ENCODE peak calls at places on chromosomes 12 and 14, in nine cellular contexts. L, Q, C, N, Z, V, I, X and J are unnamed samples. For H3K4me1, the result is how much of the 10 kb centered on the place peaks cover.

GRCh38 chr14:103819503-103820307 is 27.7 kb downstream of the PPP1R13B start:
- DNase-seq in L (no peak), Q (peak), C (peak), N (no peak), Z (no peak), V (no peak), I (no peak), X (no peak), J (no peak)

GRCh38 chr14:26730929-26731618 is 133.2 kb upstream of the NOVA1 start:
- DNase-seq in L (no peak), Q (no peak), C (no peak), N (peak), Z (no peak), V (no peak), I (peak), X (peak), J (no peak)

GRCh38 chr14:25371053-25371452 is 321.1 kb upstream of the STXBP6 start:
- DNase-seq in L (no peak), Q (no peak), C (no peak), N (peak), Z (no peak), V (no peak), I (no peak), X (no peak), J (no peak)

GRCh38 chr14:100583245-100583644 is 4.0 kb downstream of the BEGAIN start:
- DNase-seq in L (no peak), Q (no peak), C (no peak), N (no peak), Z (no peak), V (no peak), I (no peak), X (no peak), J (no peak)

GRCh38 chr12:6699989-6700645 is 498 bp downstream of the PIANP start:
- DNase-seq in L (peak), Q (no peak), C (no peak), N (no peak), Z (no peak), V (no peak), I (no peak), X (no peak), J (no peak)

GRCh38 chr12:79233341-79233761 is 368.8 kb downstream of the SYT1 start:
- DNase-seq in L (no peak), Q (no peak), C (no peak), N (no peak), Z (no peak), V (no peak), I (no peak), X (no peak), J (no peak)

GRCh38 chr12:130454296-130454695 is 116.6 kb downstream of the PIWIL1 start:
- DNase-seq in L (peak), Q (no peak), C (no peak), N (no peak), Z (no peak), V (no peak), I (no peak), X (no peak), J (no peak)

GRCh38 chr12:63508543-63508942 is 159.8 kb downstream of the DPY19L2 start:
- DNase-seq in L (no peak), Q (no peak), C (no peak), N (no peak), Z (no peak), V (no peak), I (no peak), X (no peak), J (no peak)

GRCh38 chr14:65255583-65256443 is 153.5 kb upstream of the MAX start:
- DNase-seq in L (peak), Q (peak), C (peak), N (peak), Z (peak), V (no peak), I (no peak), X (no peak), J (no peak)

GRCh38 chr14:68684466-68685418 is 108.1 kb downstream of the ZFP36L1 start:
- DNase-seq in L (no peak), Q (no peak), C (no peak), N (no peak), Z (no peak), V (no peak), I (no peak), X (no peak), J (no peak)

GRCh38 chr14:68680541-68681051 is 112.3 kb downstream of the ZFP36L1 start:
- DNase-seq in L (no peak), Q (no peak), C (no peak), N (no peak), Z (no peak), V (no peak), I (peak), X (no peak), J (no peak)

GRCh38 chr14:68683326-68683725 is 109.5 kb downstream of the ZFP36L1 start:
- DNase-seq in L (no peak), Q (no peak), C (no peak), N (peak), Z (no peak), V (no peak), I (peak), X (no peak), J (no peak)

GRCh38 chr14:68681256-68681655 is 111.6 kb downstream of the ZFP36L1 start:
- DNase-seq in L (no peak), Q (no peak), C (no peak), N (no peak), Z (no peak), V (no peak), I (no peak), X (no peak), J (no peak)

GRCh38 chr14:68682166-68683103 is 110.4 kb downstream of the ZFP36L1 start:
- DNase-seq in L (no peak), Q (no peak), C (peak), N (peak), Z (no peak), V (no peak), I (peak), X (no peak), J (no peak)
- H3K4me1 ChIP-seq in L (under half), Q (half or more), C (half or more), N (half or more), Z (half or more), V (half or more), I (under half), X (under half), J (half or more)

DNA sequence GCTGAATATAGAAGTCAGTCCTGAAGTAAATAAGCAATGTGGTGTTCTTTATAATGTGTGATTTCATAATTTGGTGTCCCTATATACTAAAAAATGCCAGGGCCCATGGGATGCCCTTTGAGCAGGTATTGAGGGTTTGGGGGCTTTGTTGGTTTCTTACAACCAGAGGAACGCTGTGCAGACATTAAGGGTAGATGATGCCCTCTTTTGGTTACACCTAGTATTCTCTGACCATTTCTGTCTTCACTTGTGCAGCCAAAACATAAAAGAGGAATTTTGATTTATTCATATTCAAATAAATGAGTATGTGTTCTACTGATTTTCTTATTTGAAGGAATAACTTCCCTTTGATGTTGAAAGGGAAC is 3.0 kb downstream of the LGR5 start:
- DNase-seq in L (no peak), Q (no peak), C (no peak), N (no peak), Z (no peak), V (no peak), I (no peak), X (no peak), J (no peak)
- H3K4me1 ChIP-seq in L (under half), Q (under half), C (half or more), N (under half), Z (under half), V (under half), I (under half), X (under half), J (under half)

GRCh38 chr12:108857158-108857407 is 300 bp downstream of the SSH1 start:
- DNase-seq in L (no peak), Q (peak), C (no peak), N (no peak), Z (no peak), V (no peak), I (no peak), X (peak), J (no peak)
- H3K4me1 ChIP-seq in L (under half), Q (half or more), C (under half), N (under half), Z (under half), V (under half), I (under half), X (half or more), J (under half)

DNA sequence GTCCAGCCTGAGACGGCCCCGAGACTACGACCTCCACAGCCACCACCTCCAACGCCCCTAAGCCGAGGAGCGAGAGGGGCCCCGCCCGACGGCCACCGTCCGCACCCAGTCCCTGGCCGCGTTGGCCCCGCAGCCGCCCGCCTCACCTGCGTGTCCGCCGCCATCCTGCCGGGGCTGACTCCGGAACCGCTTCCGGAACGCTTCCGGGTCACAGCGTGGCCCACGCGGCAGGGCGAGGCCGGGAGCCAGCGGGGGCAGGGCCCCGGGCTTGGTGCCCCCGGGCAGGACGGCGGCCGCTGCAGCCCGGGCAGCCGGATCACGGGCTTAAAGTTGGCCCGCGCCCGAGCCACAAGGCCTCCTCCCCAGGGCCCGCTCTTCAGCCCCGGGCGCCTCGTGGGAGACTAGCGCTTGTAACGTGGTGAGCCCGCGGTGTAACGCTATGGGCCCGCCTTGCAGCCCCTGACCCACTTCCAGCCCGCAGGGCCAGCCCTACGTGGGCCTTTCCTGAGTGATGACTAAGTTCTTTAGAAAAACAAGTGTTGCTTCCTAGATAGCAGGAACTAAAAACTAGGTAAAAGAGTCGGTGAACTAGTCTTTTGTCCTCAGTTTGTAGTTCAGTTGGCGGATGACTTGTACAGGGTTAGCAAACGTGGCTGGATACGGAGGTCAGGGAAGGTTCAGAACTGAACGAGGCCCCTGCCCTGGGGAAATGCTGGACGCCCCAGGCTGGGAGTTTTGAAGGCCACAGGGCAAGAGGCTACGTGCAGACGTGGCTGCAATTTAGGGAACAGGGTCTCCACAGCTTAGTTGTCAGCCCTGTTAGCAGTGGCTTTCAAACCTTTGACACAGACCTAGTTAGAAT is at the start of gene GCN1:
- DNase-seq in L (peak), Q (peak), C (peak), N (peak), Z (peak), V (peak), I (peak), X (peak), J (no peak)
- H3K4me1 ChIP-seq in L (under half), Q (half or more), C (half or more), N (half or more), Z (under half), V (under half), I (under half), X (half or more), J (half or more)